ENCODE peak calls at places on chromosome 4, in ten cellular contexts. S, T, F, W, R, Q, K, B, O and C are unnamed samples. For H3K27me3, the result is how much of the 10 kb centered on the place peaks cover.

GRCh38 chr4:128942547-128942946 is 133.0 kb downstream of the JADE1 start:
- DNase-seq in S (no peak), T (no peak), F (no peak), W (no peak), R (no peak), Q (no peak), K (no peak), B (no peak), O (no peak), C (no peak)

GRCh38 chr4:53113433-53114215 is 251.5 kb downstream of the RASL11B start:
- DNase-seq in S (no peak), T (no peak), F (no peak), W (no peak), R (no peak), Q (no peak), K (no peak), B (no peak), O (no peak), C (no peak)

GRCh38 chr4:138510053-138510452 is 267.9 kb upstream of the SLC7A11 start:
- DNase-seq in S (no peak), T (no peak), F (no peak), W (no peak), R (no peak), Q (no peak), K (no peak), B (no peak), O (no peak), C (no peak)

GRCh38 chr4:120630432-120630831 is 292.1 kb downstream of the PRDM5 start:
- DNase-seq in S (no peak), T (no peak), F (no peak), W (no peak), R (no peak), Q (no peak), K (no peak), B (no peak), O (no peak), C (no peak)

GRCh38 chr4:57127361-57127760 is 17.2 kb upstream of the IGFBP7 start:
- DNase-seq in S (no peak), T (no peak), F (no peak), W (no peak), R (no peak), Q (no peak), K (no peak), B (no peak), O (no peak), C (no peak)

GRCh38 chr4:146271466-146271865 is 57.1 kb downstream of the REELD1 start:
- DNase-seq in S (no peak), T (no peak), F (no peak), W (no peak), R (no peak), Q (no peak), K (no peak), B (no peak), O (no peak), C (no peak)

GRCh38 chr4:139828966-139829662 is 163.5 kb downstream of the MGST2 start:
- DNase-seq in S (no peak), T (no peak), F (no peak), W (no peak), R (no peak), Q (no peak), K (no peak), B (no peak), O (no peak), C (no peak)

GRCh38 chr4:158444621-158445020 is 77.1 kb upstream of the RXFP1 start:
- DNase-seq in S (no peak), T (no peak), F (no peak), W (no peak), R (no peak), Q (no peak), K (no peak), B (no peak), O (no peak), C (no peak)

GRCh38 chr4:99038213-99038612 is 42.7 kb downstream of the METAP1 start:
- DNase-seq in S (no peak), T (no peak), F (no peak), W (no peak), R (no peak), Q (no peak), K (no peak), B (no peak), O (no peak), C (no peak)

GRCh38 chr4:148315049-148315448 is 127.2 kb downstream of the NR3C2 start:
- DNase-seq in S (no peak), T (no peak), F (no peak), W (no peak), R (no peak), Q (no peak), K (no peak), B (no peak), O (no peak), C (no peak)

GRCh38 chr4:23788460-23788859 is 101.4 kb downstream of the PPARGC1A start:
- DNase-seq in S (no peak), T (peak), F (no peak), W (no peak), R (no peak), Q (no peak), K (no peak), B (no peak), O (no peak), C (no peak)

GRCh38 chr4:47785196-47785595 is 52.7 kb downstream of the CORIN start:
- DNase-seq in S (no peak), T (no peak), F (no peak), W (no peak), R (no peak), Q (no peak), K (no peak), B (no peak), O (no peak), C (no peak)

GRCh38 chr4:5710065-5710961 is 688 bp upstream of the EVC start:
- DNase-seq in S (no peak), T (no peak), F (no peak), W (no peak), R (peak), Q (no peak), K (no peak), B (peak), O (peak), C (no peak)

GRCh38 chr4:112325522-112325921 is 28.4 kb downstream of the ALPK1 start:
- DNase-seq in S (no peak), T (no peak), F (no peak), W (no peak), R (no peak), Q (no peak), K (no peak), B (peak), O (no peak), C (no peak)

GRCh38 chr4:175412744-175413143 is 399.3 kb downstream of the GPM6A start:
- DNase-seq in S (no peak), T (no peak), F (no peak), W (no peak), R (no peak), Q (no peak), K (no peak), B (no peak), O (no peak), C (no peak)

GRCh38 chr4:75547647-75548387 is 8.0 kb upstream of the ODAPH start:
- DNase-seq in S (peak), T (peak), F (no peak), W (no peak), R (no peak), Q (peak), K (no peak), B (peak), O (no peak), C (no peak)

GRCh38 chr4:188282620-188283232 is 143.5 kb downstream of the TRIML1 start:
- DNase-seq in S (no peak), T (no peak), F (peak), W (no peak), R (no peak), Q (no peak), K (no peak), B (no peak), O (peak), C (no peak)
- H3K27me3 ChIP-seq in S (under half), T (under half), F (under half), W (under half), R (under half), Q (under half), K (under half), B (under half), O (under half), C (under half)

DNA sequence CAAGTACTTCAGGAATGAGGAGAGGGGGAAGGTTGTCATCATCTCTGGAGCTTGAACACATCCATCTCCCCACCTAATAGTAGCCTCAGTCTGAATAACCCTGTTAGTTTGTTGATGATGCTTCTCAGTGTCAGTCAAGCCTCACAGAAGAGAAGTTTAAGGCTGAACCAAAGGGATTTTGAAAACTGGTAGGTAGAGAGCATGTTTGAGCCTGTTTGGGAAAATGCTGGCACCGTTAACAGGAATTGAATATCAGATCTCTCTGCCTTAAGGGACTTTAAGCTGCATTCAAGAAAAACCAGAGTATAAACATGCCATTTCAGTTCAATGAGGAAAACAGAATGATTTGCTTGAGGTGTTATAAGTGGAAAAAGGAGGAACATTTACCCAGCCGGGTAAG is 73.1 kb downstream of the MAPK10 start:
- DNase-seq in S (no peak), T (no peak), F (no peak), W (no peak), R (no peak), Q (no peak), K (no peak), B (no peak), O (no peak), C (no peak)
- TF ChIP-seq POLR2AphosphoS5 in S (no peak), T (no peak), F (no peak), W (no peak), R (no peak), Q (no peak), K (no peak), B (no peak), O (no peak), C (no peak)

GRCh38 chr4:8879574-8879973 is 7.9 kb upstream of the HMX1 start:
- DNase-seq in S (no peak), T (no peak), F (no peak), W (no peak), R (no peak), Q (no peak), K (no peak), B (no peak), O (no peak), C (no peak)

GRCh38 chr4:8876982-8877779 is 5.5 kb upstream of the HMX1 start:
- DNase-seq in S (no peak), T (no peak), F (peak), W (no peak), R (no peak), Q (no peak), K (no peak), B (no peak), O (peak), C (no peak)

GRCh38 chr4:8877780-8878040 is 6.1 kb upstream of the HMX1 start:
- DNase-seq in S (no peak), T (no peak), F (no peak), W (no peak), R (no peak), Q (no peak), K (no peak), B (no peak), O (peak), C (no peak)

GRCh38 chr4:8882239-8882638 is 10.6 kb upstream of the HMX1 start:
- DNase-seq in S (no peak), T (no peak), F (no peak), W (no peak), R (no peak), Q (no peak), K (peak), B (peak), O (no peak), C (no peak)

DNA sequence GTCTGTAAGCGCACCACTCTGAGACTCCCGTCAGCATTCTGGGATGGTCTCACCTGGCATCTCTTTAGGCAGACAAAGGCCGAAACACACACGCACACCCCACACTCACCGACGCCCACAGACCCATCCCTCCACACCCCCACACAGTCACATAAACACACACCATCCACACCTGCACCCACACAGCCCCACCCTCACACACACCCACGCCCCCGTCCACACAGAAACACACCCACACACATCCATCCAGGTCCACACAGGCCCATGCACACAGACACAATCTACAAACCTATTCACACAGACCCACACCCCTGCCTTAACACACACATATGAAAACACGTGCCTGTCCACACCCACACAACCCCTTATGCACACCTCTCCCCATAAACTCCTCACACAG is 9.2 kb upstream of the HMX1 start:
- DNase-seq in S (no peak), T (no peak), F (no peak), W (no peak), R (no peak), Q (no peak), K (no peak), B (no peak), O (no peak), C (no peak)
- H3K27me3 ChIP-seq in S (half or more), T (under half), F (under half), W (half or more), R (under half), Q (half or more), K (under half), B (under half), O (half or more), C (half or more)

DNA sequence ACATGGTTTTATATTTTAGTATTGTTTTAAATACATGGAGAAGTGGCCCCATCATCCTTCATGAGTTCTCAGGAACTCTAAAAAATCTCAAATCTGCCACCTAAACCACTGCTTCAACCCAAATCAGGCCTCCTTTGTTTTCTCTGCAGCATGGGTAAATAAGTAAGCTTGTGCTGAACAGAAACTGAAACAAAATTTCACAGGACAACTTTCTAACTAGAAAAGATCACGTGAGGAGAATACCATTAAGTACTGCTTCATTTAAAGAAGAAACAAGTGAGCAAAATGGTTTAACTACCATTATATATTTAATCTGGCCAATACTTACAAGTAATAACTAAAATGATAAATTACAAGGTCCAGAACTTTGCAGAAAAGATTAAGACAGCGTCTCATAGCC is 2.5 kb downstream of the ARAP2 start:
- DNase-seq in S (no peak), T (no peak), F (no peak), W (no peak), R (no peak), Q (no peak), K (no peak), B (no peak), O (no peak), C (no peak)
- TF ChIP-seq POLR2AphosphoS5 in S (no peak), T (no peak), F (no peak), W (no peak), R (no peak), Q (no peak), K (no peak), B (no peak), O (no peak), C (no peak)

DNA sequence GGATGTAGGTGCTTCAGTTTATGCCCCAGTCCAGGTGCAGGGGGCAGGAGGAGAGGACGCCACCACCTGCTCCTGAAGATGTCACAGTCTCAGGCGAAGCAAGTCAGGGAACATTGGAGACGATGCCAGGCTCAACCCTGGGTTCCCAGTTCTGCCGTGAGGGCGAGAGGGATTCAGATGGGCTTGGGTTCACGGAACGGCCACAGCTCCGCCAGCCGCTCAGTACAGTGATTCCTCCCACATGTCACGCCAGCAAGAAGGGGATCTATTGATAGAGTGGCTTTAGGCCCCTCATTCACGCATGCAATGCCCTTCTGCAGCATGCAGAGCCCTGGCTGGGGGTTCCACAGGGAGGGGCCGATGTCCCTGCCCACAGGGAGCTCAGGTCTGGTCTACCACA is 34.2 kb downstream of the ADRA2C start:
- DNase-seq in S (no peak), T (no peak), F (no peak), W (peak), R (no peak), Q (no peak), K (no peak), B (no peak), O (no peak), C (no peak)
- H3K27me3 ChIP-seq in S (under half), T (under half), F (under half), W (under half), R (under half), Q (under half), K (under half), B (under half), O (under half), C (half or more)

GRCh38 chr4:132923516-132923915 is 225.6 kb upstream of the PCDH10 start:
- DNase-seq in S (no peak), T (no peak), F (no peak), W (no peak), R (no peak), Q (no peak), K (no peak), B (no peak), O (no peak), C (no peak)

DNA sequence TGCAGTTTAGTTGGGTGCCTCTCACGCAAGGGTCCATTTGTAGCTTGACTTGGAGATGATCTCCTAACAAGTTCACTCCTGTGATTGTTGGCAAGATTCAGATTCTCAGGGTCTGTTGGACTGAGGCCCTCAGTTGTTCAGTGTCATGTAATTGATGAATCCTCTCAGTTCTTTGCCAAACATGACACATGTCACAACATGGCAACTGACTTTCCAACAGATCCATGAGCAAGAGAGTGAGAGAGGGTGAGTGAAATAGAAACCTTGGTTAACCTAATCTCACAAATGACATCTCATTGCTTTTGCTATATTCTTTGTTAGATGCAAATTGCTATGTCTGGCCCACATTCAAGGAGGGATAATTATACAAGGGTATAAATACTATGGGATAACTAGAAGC is 231.0 kb upstream of the PCDH10 start:
- DNase-seq in S (no peak), T (no peak), F (no peak), W (no peak), R (no peak), Q (no peak), K (no peak), B (no peak), O (no peak), C (no peak)
- TF ChIP-seq POLR2AphosphoS5 in S (no peak), T (no peak), F (no peak), W (no peak), R (no peak), Q (no peak), K (no peak), B (no peak), O (no peak), C (no peak)

DNA sequence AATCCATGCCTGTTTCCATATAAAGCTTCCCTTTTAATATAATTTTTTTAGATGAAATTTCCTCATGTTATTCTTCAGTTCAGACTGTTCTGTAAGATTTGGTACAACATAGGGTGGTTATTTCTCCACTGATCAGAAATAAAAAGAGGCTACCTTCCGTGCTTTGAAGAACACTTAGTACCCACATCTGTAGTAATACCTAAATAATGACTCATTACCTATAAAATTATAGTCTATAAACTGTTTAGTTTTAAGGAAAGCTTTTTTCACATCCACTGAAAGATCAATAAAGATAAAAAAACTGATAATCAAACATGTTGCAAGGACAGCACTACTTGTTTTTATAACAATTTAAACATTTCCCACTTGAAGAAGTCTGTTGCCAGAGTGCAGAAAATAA is 23.9 kb downstream of the TRPC3 start:
- DNase-seq in S (no peak), T (no peak), F (no peak), W (no peak), R (no peak), Q (no peak), K (no peak), B (no peak), O (no peak), C (no peak)
- H3K27me3 ChIP-seq in S (under half), T (under half), F (under half), W (under half), R (under half), Q (under half), K (under half), B (under half), O (under half), C (under half)

DNA sequence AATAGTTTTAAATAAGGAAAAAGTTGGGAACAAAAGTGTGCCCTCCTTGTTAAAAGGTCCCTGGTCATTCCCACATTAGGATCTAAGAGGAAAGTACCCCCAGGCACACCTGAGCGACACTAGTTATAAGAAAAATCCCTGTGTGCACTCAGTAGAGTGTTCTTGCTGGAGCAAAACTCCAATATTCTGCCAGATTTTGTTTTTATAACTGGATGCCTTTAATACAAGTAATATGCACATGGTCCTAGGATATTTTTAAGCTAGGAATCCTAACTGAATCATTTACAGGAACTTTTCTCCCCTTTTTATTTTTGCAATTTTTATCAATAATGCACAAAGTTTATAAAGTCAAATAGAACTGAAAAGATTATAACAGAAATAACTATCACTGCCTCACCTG is 68.6 kb downstream of the BEND4 start:
- DNase-seq in S (no peak), T (no peak), F (no peak), W (no peak), R (no peak), Q (no peak), K (no peak), B (no peak), O (no peak), C (no peak)
- TF ChIP-seq POLR2AphosphoS5 in S (no peak), T (no peak), F (no peak), W (no peak), R (no peak), Q (no peak), K (no peak), B (no peak), O (no peak), C (no peak)

DNA sequence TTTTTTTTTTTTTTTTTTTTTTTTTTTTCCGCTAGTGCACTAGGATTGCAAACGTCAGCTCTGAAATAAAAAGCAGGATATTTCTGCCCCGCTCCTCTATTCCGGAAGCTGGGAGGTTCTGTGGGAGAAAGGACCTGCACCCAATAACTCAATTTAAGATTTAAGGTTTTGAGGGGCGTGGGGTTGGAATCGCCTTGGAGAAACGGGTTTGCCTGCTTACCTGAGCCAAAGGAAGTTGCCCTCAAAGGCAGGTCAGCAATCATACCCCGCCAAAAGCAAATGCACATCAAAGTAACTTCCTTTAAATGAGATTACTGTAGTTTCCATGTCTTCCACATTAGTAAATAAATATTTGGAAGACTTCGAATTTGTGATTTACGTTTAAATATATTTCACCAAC is 952 bp upstream of the HS3ST1 start:
- DNase-seq in S (peak), T (peak), F (no peak), W (no peak), R (no peak), Q (no peak), K (no peak), B (no peak), O (peak), C (no peak)
- H3K27me3 ChIP-seq in S (under half), T (under half), F (under half), W (under half), R (under half), Q (under half), K (under half), B (under half), O (half or more), C (under half)